ENCODE peak calls at places on chromosome 17, in seven cellular contexts. One of them, this sample, is unnamed.

GRCh38 chr17:73769480-73769879 is 125.2 kb upstream of the SDK2 start:
- DNase-seq in IMR-90: no peak
- DNase-seq in mesenchymal stem cell: no peak
- DNase-seq in H1: no peak
- DNase-seq in neuronal stem cell: no peak
- DNase-seq in mesendoderm: no peak
- DNase-seq in trophoblast cell: no peak
- DNase-seq in this sample: no peak

GRCh38 chr17:60641810-60642220 is 35.8 kb upstream of the BCAS3 start:
- DNase-seq in mesendoderm: peak; percentile 80
- DNase-seq in trophoblast cell: peak; percentile 54
- DNase-seq in IMR-90: peak; percentile 85
- DNase-seq in H1: peak; percentile 48
- DNase-seq in mesenchymal stem cell: peak; percentile 91
- DNase-seq in neuronal stem cell: peak; percentile 20
- DNase-seq in this sample: peak; percentile 79

GRCh38 chr17:29090746-29091395 is 47.9 kb downstream of the PIPOX start:
- DNase-seq in IMR-90: no peak
- DNase-seq in mesenchymal stem cell: no peak
- DNase-seq in H1: no peak
- DNase-seq in mesendoderm: no peak
- DNase-seq in trophoblast cell: no peak
- DNase-seq in neuronal stem cell: no peak
- DNase-seq in this sample: no peak

GRCh38 chr17:74945543-74945942 is 9.8 kb downstream of the OTOP3 start:
- DNase-seq in mesendoderm: no peak
- DNase-seq in IMR-90: no peak
- DNase-seq in mesenchymal stem cell: no peak
- DNase-seq in trophoblast cell: no peak
- DNase-seq in H1: no peak
- DNase-seq in neuronal stem cell: no peak
- DNase-seq in this sample: no peak

GRCh38 chr17:74768069-74768762 is 7.9 kb downstream of the NAT9 start:
- DNase-seq in mesendoderm: no peak
- DNase-seq in trophoblast cell: no peak
- DNase-seq in H1: no peak
- DNase-seq in IMR-90: peak; percentile 73
- DNase-seq in mesenchymal stem cell: no peak
- DNase-seq in neuronal stem cell: no peak
- DNase-seq in this sample: no peak

GRCh38 chr17:33575046-33575445 is 282.0 kb upstream of the ASIC2 start:
- DNase-seq in mesendoderm: no peak
- DNase-seq in IMR-90: no peak
- DNase-seq in neuronal stem cell: no peak
- DNase-seq in trophoblast cell: peak; percentile 92
- DNase-seq in H1: no peak
- DNase-seq in mesenchymal stem cell: no peak
- DNase-seq in this sample: no peak

GRCh38 chr17:47188266-47188665 is 829 bp downstream of the CDC27 start:
- DNase-seq in neuronal stem cell: peak; percentile 9
- DNase-seq in mesendoderm: peak; percentile 28
- DNase-seq in trophoblast cell: no peak
- DNase-seq in mesenchymal stem cell: peak; percentile 85
- DNase-seq in H1: no peak
- DNase-seq in IMR-90: peak; percentile 73
- DNase-seq in this sample: no peak

GRCh38 chr17:31830971-31831755 is 27.9 kb downstream of the COPRS start:
- DNase-seq in neuronal stem cell: no peak
- DNase-seq in IMR-90: peak; percentile 56
- DNase-seq in H1: no peak
- DNase-seq in trophoblast cell: no peak
- DNase-seq in mesendoderm: no peak
- DNase-seq in mesenchymal stem cell: peak; percentile 75
- DNase-seq in this sample: no peak

GRCh38 chr17:75695141-75695829 is 26.0 kb upstream of the ITGB4 start:
- DNase-seq in trophoblast cell: no peak
- DNase-seq in H1: no peak
- DNase-seq in IMR-90: peak; percentile 48
- DNase-seq in mesenchymal stem cell: peak; percentile 88
- DNase-seq in mesendoderm: no peak
- DNase-seq in neuronal stem cell: no peak
- DNase-seq in this sample: no peak

GRCh38 chr17:76145231-76146052 is 4.4 kb upstream of the FOXJ1 start:
- DNase-seq in H1: no peak
- DNase-seq in mesenchymal stem cell: no peak
- DNase-seq in IMR-90: no peak
- DNase-seq in mesendoderm: no peak
- DNase-seq in neuronal stem cell: no peak
- DNase-seq in trophoblast cell: no peak
- DNase-seq in this sample: peak; percentile 69

GRCh38 chr17:83116311-83116771 is 36.9 kb downstream of the METRNL start:
- DNase-seq in mesendoderm: no peak
- DNase-seq in IMR-90: no peak
- DNase-seq in neuronal stem cell: no peak
- DNase-seq in mesenchymal stem cell: no peak
- DNase-seq in trophoblast cell: no peak
- DNase-seq in H1: no peak
- DNase-seq in this sample: no peak

GRCh38 chr17:55722016-55722706 is 503 bp downstream of the TMEM100 start:
- DNase-seq in neuronal stem cell: no peak
- DNase-seq in mesenchymal stem cell: peak; percentile 39
- DNase-seq in H1: no peak
- DNase-seq in mesendoderm: no peak
- DNase-seq in IMR-90: peak; percentile 27
- DNase-seq in trophoblast cell: no peak
- DNase-seq in this sample: no peak

GRCh38 chr17:82494236-82495055 is 25.1 kb upstream of the FOXK2 start:
- DNase-seq in mesendoderm: peak; percentile 99
- DNase-seq in IMR-90: peak; percentile 97
- DNase-seq in H1: peak; percentile 96
- DNase-seq in trophoblast cell: peak; percentile 67
- DNase-seq in mesenchymal stem cell: peak; percentile 98
- DNase-seq in neuronal stem cell: peak; percentile 87
- DNase-seq in this sample: peak; percentile 97

GRCh38 chr17:45313927-45314760 is 2.7 kb downstream of the MAP3K14 start:
- DNase-seq in H1: no peak
- DNase-seq in trophoblast cell: no peak
- DNase-seq in neuronal stem cell: no peak
- DNase-seq in IMR-90: no peak
- DNase-seq in mesenchymal stem cell: no peak
- DNase-seq in mesendoderm: no peak
- DNase-seq in this sample: no peak

GRCh38 chr17:65561394-65562205 is at the start of gene AXIN2:
- DNase-seq in trophoblast cell: peak; percentile 72
- DNase-seq in mesendoderm: peak; percentile 98
- DNase-seq in mesenchymal stem cell: peak; percentile 87
- DNase-seq in IMR-90: peak; percentile 85
- DNase-seq in H1: peak; percentile 89
- DNase-seq in neuronal stem cell: peak; percentile 91
- DNase-seq in this sample: peak; percentile 97

GRCh38 chr17:57811633-57812280 is 38.1 kb downstream of the MRPS23 start:
- DNase-seq in IMR-90: no peak
- DNase-seq in neuronal stem cell: no peak
- DNase-seq in trophoblast cell: no peak
- DNase-seq in mesenchymal stem cell: no peak
- DNase-seq in H1: no peak
- DNase-seq in mesendoderm: no peak
- DNase-seq in this sample: peak; percentile 52

GRCh38 chr17:49456172-49456965 is 38.7 kb upstream of the NGFR start:
- DNase-seq in H1: no peak
- DNase-seq in mesenchymal stem cell: peak; percentile 66
- DNase-seq in IMR-90: peak; percentile 89
- DNase-seq in mesendoderm: no peak
- DNase-seq in neuronal stem cell: no peak
- DNase-seq in trophoblast cell: no peak
- DNase-seq in this sample: no peak

GRCh38 chr17:313231-313630 is 39.4 kb downstream of the RPH3AL start:
- DNase-seq in neuronal stem cell: no peak
- DNase-seq in mesenchymal stem cell: no peak
- DNase-seq in mesendoderm: no peak
- DNase-seq in IMR-90: no peak
- DNase-seq in H1: no peak
- DNase-seq in trophoblast cell: no peak
- DNase-seq in this sample: no peak

GRCh38 chr17:50214986-50215730 is 13.7 kb upstream of the COL1A1 start:
- DNase-seq in mesendoderm: no peak
- DNase-seq in IMR-90: no peak
- DNase-seq in trophoblast cell: peak; percentile 35
- DNase-seq in H1: no peak
- DNase-seq in neuronal stem cell: no peak
- DNase-seq in mesenchymal stem cell: peak; percentile 45
- DNase-seq in this sample: no peak

GRCh38 chr17:77875881-77876509 is 82.5 kb upstream of the TNRC6C start:
- DNase-seq in mesenchymal stem cell: peak; percentile 22
- DNase-seq in H1: no peak
- DNase-seq in mesendoderm: no peak
- DNase-seq in IMR-90: peak; percentile 12
- DNase-seq in trophoblast cell: no peak
- DNase-seq in neuronal stem cell: no peak
- DNase-seq in this sample: no peak

GRCh38 chr17:5122586-5123342 is 6.9 kb downstream of the USP6 start:
- DNase-seq in H1: peak; percentile 75
- DNase-seq in IMR-90: no peak
- DNase-seq in trophoblast cell: no peak
- DNase-seq in neuronal stem cell: peak; percentile 23
- DNase-seq in mesendoderm: peak; percentile 47
- DNase-seq in mesenchymal stem cell: peak; percentile 15
- DNase-seq in this sample: peak; percentile 70

GRCh38 chr17:57516290-57517215 is 228.5 kb downstream of the CCDC182 start:
- DNase-seq in neuronal stem cell: no peak
- DNase-seq in trophoblast cell: peak; percentile 46
- DNase-seq in IMR-90: peak; percentile 54
- DNase-seq in H1: no peak
- DNase-seq in mesendoderm: no peak
- DNase-seq in mesenchymal stem cell: peak; percentile 75
- DNase-seq in this sample: no peak

DNA sequence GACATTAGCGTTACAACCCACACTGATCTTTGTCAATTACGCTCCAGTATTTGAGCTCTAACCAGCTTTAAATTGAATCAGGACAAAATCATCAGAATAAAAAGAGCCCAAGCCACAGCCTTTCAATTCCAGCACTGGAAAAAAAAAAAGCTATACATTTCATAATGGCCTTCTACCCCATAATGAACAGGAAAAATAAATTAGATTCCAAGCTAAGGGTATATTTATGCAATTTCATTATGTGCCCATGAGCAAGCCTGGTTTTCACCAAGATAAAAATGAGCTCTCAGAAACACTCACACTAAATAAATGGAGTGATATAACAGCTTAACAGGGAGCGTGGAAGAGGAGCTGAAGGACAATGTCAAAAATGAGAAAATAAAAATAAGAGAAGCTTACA is 69.8 kb downstream of the RBFOX3 start:
- DNase-seq in H1: no peak
- DNase-seq in mesendoderm: no peak
- DNase-seq in trophoblast cell: no peak
- DNase-seq in mesenchymal stem cell: no peak
- DNase-seq in IMR-90: no peak
- DNase-seq in neuronal stem cell: no peak
- DNase-seq in this sample: no peak
- H2BK5ac ChIP-seq in H1: no peak overlapping the region
- H2BK5ac ChIP-seq in mesendoderm: no peak overlapping the region
- H2BK5ac ChIP-seq in trophoblast cell: no peak overlapping the region
- H2BK5ac ChIP-seq in mesenchymal stem cell: no peak overlapping the region
- H2BK5ac ChIP-seq in IMR-90: no peak overlapping the region
- H2BK5ac ChIP-seq in neuronal stem cell: no peak overlapping the region
- H2BK5ac ChIP-seq in this sample: no peak overlapping the region

DNA sequence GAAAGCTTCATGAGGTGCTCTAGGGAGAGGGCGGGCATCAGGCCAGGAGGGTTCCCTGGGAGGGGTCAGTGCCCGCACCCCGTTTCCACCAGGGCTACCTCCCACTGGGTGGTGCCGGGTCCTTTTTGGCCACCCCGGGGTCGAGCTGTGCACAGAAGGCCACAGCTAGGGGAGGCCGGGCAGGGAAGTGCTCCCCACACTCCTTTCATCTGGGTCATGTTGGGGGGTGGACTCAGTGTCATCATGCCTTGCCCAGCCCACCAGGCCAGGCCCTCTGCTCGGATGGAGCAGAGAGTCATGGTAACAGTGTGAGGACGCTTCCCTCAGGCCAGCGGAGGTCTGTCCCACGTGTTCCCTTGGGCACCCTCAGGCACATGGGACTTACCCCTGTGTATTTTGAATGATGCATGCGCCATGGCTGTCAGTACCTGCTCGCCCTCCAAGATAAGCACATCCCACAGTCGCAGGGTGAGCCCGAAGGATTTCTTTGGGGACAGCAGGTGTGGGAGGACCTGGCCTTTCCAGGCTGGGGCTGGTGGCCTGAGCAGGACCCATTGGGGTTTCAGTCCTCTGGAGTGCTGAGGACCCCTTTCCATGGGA is 46.4 kb downstream of the TNFRSF13B start:
- DNase-seq in mesenchymal stem cell: no peak
- DNase-seq in neuronal stem cell: no peak
- DNase-seq in IMR-90: no peak
- DNase-seq in trophoblast cell: no peak
- DNase-seq in H1: no peak
- DNase-seq in mesendoderm: no peak
- DNase-seq in this sample: no peak
- H2BK5ac ChIP-seq in mesenchymal stem cell: no peak overlapping the region
- H2BK5ac ChIP-seq in neuronal stem cell: no peak overlapping the region
- H2BK5ac ChIP-seq in IMR-90: no peak overlapping the region
- H2BK5ac ChIP-seq in trophoblast cell: no peak overlapping the region
- H2BK5ac ChIP-seq in H1: no peak overlapping the region
- H2BK5ac ChIP-seq in mesendoderm: no peak overlapping the region
- H2BK5ac ChIP-seq in this sample: no peak overlapping the region

DNA sequence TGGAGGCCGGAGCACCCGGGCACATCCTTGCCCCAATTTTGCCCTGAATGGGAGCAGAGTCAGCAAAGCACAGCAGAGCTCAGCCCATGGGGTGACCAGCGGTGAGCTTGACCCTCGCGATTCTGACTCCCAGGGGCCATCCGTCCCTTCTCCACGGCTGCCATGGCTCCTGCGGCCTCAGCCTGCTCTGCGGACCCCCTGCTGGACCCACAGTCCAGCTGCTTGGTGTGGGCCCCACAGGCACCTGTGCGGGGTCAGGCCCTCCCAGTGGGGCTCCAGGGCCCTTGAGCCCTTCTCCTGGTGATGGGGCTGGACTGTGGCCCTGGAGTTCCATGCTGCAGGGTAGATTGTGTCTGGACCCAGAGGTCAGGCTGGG is 144.2 kb downstream of the ENGASE start:
- DNase-seq in trophoblast cell: no peak
- DNase-seq in IMR-90: no peak
- DNase-seq in H1: no peak
- DNase-seq in mesendoderm: no peak
- DNase-seq in mesenchymal stem cell: no peak
- DNase-seq in neuronal stem cell: no peak
- DNase-seq in this sample: no peak
- H2BK5ac ChIP-seq in trophoblast cell: no peak overlapping the region
- H2BK5ac ChIP-seq in IMR-90: no peak overlapping the region
- H2BK5ac ChIP-seq in H1: peak overlapping the region; percentile 71
- H2BK5ac ChIP-seq in mesendoderm: no peak overlapping the region
- H2BK5ac ChIP-seq in mesenchymal stem cell: no peak overlapping the region
- H2BK5ac ChIP-seq in neuronal stem cell: no peak overlapping the region
- H2BK5ac ChIP-seq in this sample: no peak overlapping the region

DNA sequence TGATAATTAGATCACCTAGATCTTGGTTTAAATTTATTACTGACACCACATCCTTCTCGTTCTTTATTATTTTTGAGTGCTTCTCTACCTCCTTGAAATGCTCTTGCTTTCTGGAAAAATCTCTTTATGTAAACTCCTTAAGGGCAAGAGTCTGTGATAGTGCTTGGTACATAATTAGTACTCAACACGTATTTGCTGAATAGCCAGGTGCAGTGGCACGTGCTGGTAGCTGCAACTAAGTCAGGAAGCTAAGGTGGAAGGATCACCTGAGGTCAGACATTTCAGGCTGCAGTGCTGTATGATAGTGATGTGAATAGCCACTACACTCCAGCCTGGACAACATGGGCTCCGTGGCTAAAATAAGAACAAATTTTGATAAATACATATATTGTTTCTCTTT is 63.0 kb downstream of the PPM1E start:
- DNase-seq in H1: no peak
- DNase-seq in mesenchymal stem cell: no peak
- DNase-seq in IMR-90: no peak
- DNase-seq in trophoblast cell: peak; percentile 50
- DNase-seq in mesendoderm: no peak
- DNase-seq in neuronal stem cell: no peak
- DNase-seq in this sample: no peak
- H2BK5ac ChIP-seq in H1: no peak overlapping the region
- H2BK5ac ChIP-seq in mesenchymal stem cell: no peak overlapping the region
- H2BK5ac ChIP-seq in IMR-90: no peak overlapping the region
- H2BK5ac ChIP-seq in trophoblast cell: no peak overlapping the region
- H2BK5ac ChIP-seq in mesendoderm: no peak overlapping the region
- H2BK5ac ChIP-seq in neuronal stem cell: no peak overlapping the region
- H2BK5ac ChIP-seq in this sample: no peak overlapping the region

This sample was measured in H9.